ENCODE peak calls at places on chromosomes 5 and 9, in four cellular contexts. One of them, this sample, is unnamed.

GRCh38 chr5:63820557-63820956 is 141.7 kb downstream of the HTR1A start:
- DNase-seq in H9: no peak
- DNase-seq in IMR-90: no peak
- DNase-seq in neuronal stem cell: no peak
- DNase-seq in this sample: no peak

GRCh38 chr5:171299851-171300250 is 9.2 kb upstream of the TLX3 start:
- DNase-seq in IMR-90: peak; percentile 52
- DNase-seq in H9: no peak
- DNase-seq in neuronal stem cell: no peak
- DNase-seq in this sample: peak; percentile 23

GRCh38 chr5:43041669-43042175 is 1.6 kb upstream of the ANXA2R start:
- DNase-seq in neuronal stem cell: no peak
- DNase-seq in H9: no peak
- DNase-seq in IMR-90: peak; percentile 94
- DNase-seq in this sample: peak; percentile 80

GRCh38 chr9:8733096-8733954 is 933.7 kb upstream of the DMAC1 start:
- DNase-seq in IMR-90: no peak
- DNase-seq in neuronal stem cell: peak; percentile 71
- DNase-seq in H9: peak; percentile 49
- DNase-seq in this sample: no peak

GRCh38 chr5:163822548-163822947 is 317.1 kb downstream of the MAT2B start:
- DNase-seq in H9: peak; percentile 38
- DNase-seq in neuronal stem cell: no peak
- DNase-seq in IMR-90: no peak
- DNase-seq in this sample: no peak

GRCh38 chr9:21110708-21111576 is 30.7 kb downstream of the IFNW1 start:
- DNase-seq in IMR-90: peak; percentile 82
- DNase-seq in H9: no peak
- DNase-seq in neuronal stem cell: peak; percentile 76
- DNase-seq in this sample: peak; percentile 25

GRCh38 chr5:179858241-179858585 is 404 bp downstream of the MRNIP start:
- DNase-seq in H9: no peak
- DNase-seq in neuronal stem cell: no peak
- DNase-seq in IMR-90: peak; percentile 17
- DNase-seq in this sample: peak; percentile 51

GRCh38 chr5:24110019-24110615 is 534.7 kb downstream of the CDH10 start:
- DNase-seq in H9: no peak
- DNase-seq in neuronal stem cell: peak; percentile 2
- DNase-seq in IMR-90: no peak
- DNase-seq in this sample: peak; percentile 30

GRCh38 chr5:58016892-58017291 is 443.0 kb downstream of the PLK2 start:
- DNase-seq in IMR-90: no peak
- DNase-seq in H9: no peak
- DNase-seq in neuronal stem cell: peak; percentile 39
- DNase-seq in this sample: peak; percentile 8

GRCh38 chr5:171269717-171270116 is 39.3 kb upstream of the TLX3 start:
- DNase-seq in IMR-90: peak; percentile 72
- DNase-seq in H9: no peak
- DNase-seq in neuronal stem cell: no peak
- DNase-seq in this sample: peak; percentile 55

GRCh38 chr5:179870403-179870903 is 11.8 kb upstream of the MRNIP start:
- DNase-seq in IMR-90: peak; percentile 52
- DNase-seq in neuronal stem cell: no peak
- DNase-seq in H9: peak; percentile 81
- DNase-seq in this sample: peak; percentile 55

GRCh38 chr9:19788614-19789271 is at the start of gene SLC24A2:
- DNase-seq in neuronal stem cell: peak; percentile 61
- DNase-seq in H9: peak; percentile 65
- DNase-seq in IMR-90: no peak
- DNase-seq in this sample: no peak

GRCh38 chr9:71627537-71627936 is 140.8 kb downstream of the CEMIP2 start:
- DNase-seq in H9: no peak
- DNase-seq in neuronal stem cell: no peak
- DNase-seq in IMR-90: no peak
- DNase-seq in this sample: no peak

GRCh38 chr5:158116965-158117364 is 258.0 kb upstream of the CLINT1 start:
- DNase-seq in IMR-90: no peak
- DNase-seq in H9: no peak
- DNase-seq in neuronal stem cell: no peak
- DNase-seq in this sample: no peak

GRCh38 chr9:35599763-35600604 is 5.1 kb upstream of the TESK1 start:
- DNase-seq in neuronal stem cell: no peak
- DNase-seq in IMR-90: no peak
- DNase-seq in H9: peak; percentile 65
- DNase-seq in this sample: peak; percentile 15

GRCh38 chr5:115179068-115179958 is 9.6 kb upstream of the TRIM36 start:
- DNase-seq in neuronal stem cell: peak; percentile 54
- DNase-seq in H9: peak; percentile 53
- DNase-seq in IMR-90: no peak
- DNase-seq in this sample: peak; percentile 21

GRCh38 chr5:149419532-149420485 is 40.7 kb upstream of the IL17B start:
- DNase-seq in neuronal stem cell: no peak
- DNase-seq in H9: no peak
- DNase-seq in IMR-90: no peak
- DNase-seq in this sample: peak; percentile 93

GRCh38 chr5:115873392-115873791 is 31.7 kb downstream of the AP3S1 start:
- DNase-seq in IMR-90: peak; percentile 76
- DNase-seq in H9: no peak
- DNase-seq in neuronal stem cell: no peak
- DNase-seq in this sample: no peak

GRCh38 chr5:140340605-140341004 is 5.8 kb downstream of the HBEGF start:
- DNase-seq in neuronal stem cell: no peak
- DNase-seq in H9: no peak
- DNase-seq in IMR-90: no peak
- DNase-seq in this sample: peak; percentile 53

GRCh38 chr5:62698756-62699155 is 120.1 kb downstream of the LRRC70 start:
- DNase-seq in IMR-90: no peak
- DNase-seq in H9: no peak
- DNase-seq in neuronal stem cell: no peak
- DNase-seq in this sample: no peak

GRCh38 chr9:93076792-93077128 is 18.3 kb downstream of the SUSD3 start:
- DNase-seq in H9: no peak
- DNase-seq in IMR-90: no peak
- DNase-seq in neuronal stem cell: no peak
- DNase-seq in this sample: no peak

GRCh38 chr9:121206516-121207370 is 5.1 kb upstream of the RAB14 start:
- DNase-seq in IMR-90: peak; percentile 25
- DNase-seq in H9: no peak
- DNase-seq in neuronal stem cell: no peak
- DNase-seq in this sample: no peak

GRCh38 chr5:128035689-128036088 is 47.9 kb upstream of the SLC12A2 start:
- DNase-seq in IMR-90: no peak
- DNase-seq in H9: no peak
- DNase-seq in neuronal stem cell: no peak
- DNase-seq in this sample: no peak

GRCh38 chr5:33880319-33880718 is 11.5 kb downstream of the ADAMTS12 start:
- DNase-seq in IMR-90: no peak
- DNase-seq in H9: no peak
- DNase-seq in neuronal stem cell: no peak
- DNase-seq in this sample: no peak

GRCh38 chr5:120538644-120539043 is 74.5 kb downstream of the PRR16 start:
- DNase-seq in neuronal stem cell: no peak
- DNase-seq in H9: no peak
- DNase-seq in IMR-90: peak; percentile 80
- DNase-seq in this sample: no peak

GRCh38 chr9:6354072-6354686 is 26.0 kb downstream of the TPD52L3 start:
- DNase-seq in IMR-90: peak; percentile 77
- DNase-seq in neuronal stem cell: peak; percentile 17
- DNase-seq in H9: peak; percentile 33
- DNase-seq in this sample: peak; percentile 56

GRCh38 chr9:122286764-122287163 is 22.1 kb downstream of the MRRF start:
- DNase-seq in H9: no peak
- DNase-seq in neuronal stem cell: no peak
- DNase-seq in IMR-90: no peak
- DNase-seq in this sample: no peak

GRCh38 chr5:103667068-103667467 is 104.5 kb upstream of the NUDT12 start:
- DNase-seq in IMR-90: peak; percentile 26
- DNase-seq in neuronal stem cell: no peak
- DNase-seq in H9: no peak
- DNase-seq in this sample: peak; percentile 19

GRCh38 chr5:75510836-75511434 is 494 bp downstream of the CERT1 start:
- DNase-seq in neuronal stem cell: peak; percentile 23
- DNase-seq in IMR-90: peak; percentile 15
- DNase-seq in H9: peak; percentile 43
- DNase-seq in this sample: peak; percentile 44

GRCh38 chr9:133497443-133497842 is 18.5 kb upstream of the SLC2A6 start:
- DNase-seq in H9: no peak
- DNase-seq in IMR-90: no peak
- DNase-seq in neuronal stem cell: no peak
- DNase-seq in this sample: no peak

DNA sequence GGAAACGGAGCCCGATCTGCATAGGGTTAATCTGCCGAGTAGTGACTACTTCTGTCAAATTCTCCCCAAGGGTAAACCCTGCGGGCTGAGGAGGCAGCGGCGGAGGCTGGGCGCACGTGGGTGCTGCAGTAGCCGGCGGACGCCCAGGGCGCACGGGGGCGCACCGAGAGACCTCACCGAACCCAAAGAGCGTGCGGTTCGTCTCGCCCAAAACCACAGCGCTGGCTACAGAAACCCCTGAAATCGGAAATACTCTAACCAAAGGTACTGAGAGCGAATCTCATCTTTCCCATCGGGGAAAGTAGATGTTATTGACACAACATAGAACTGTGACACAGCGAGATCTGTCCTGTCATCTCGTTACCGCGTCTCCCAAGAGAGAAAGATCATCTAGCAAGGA is 56.0 kb upstream of the SHC3 start:
- DNase-seq in neuronal stem cell: no peak
- DNase-seq in H9: peak; percentile 63
- DNase-seq in IMR-90: peak; percentile 13
- DNase-seq in this sample: peak; percentile 21
- H2AFZ ChIP-seq in neuronal stem cell: no peak overlapping the region
- H2AFZ ChIP-seq in H9: no peak overlapping the region
- H2AFZ ChIP-seq in IMR-90: peak overlapping the region; percentile 28
- H2AFZ ChIP-seq in this sample: no peak overlapping the region

GRCh38 chr9:136881691-136882108 is 4.6 kb upstream of the TRAF2 start:
- DNase-seq in neuronal stem cell: no peak
- DNase-seq in H9: no peak
- DNase-seq in IMR-90: peak; percentile 44
- DNase-seq in this sample: no peak
- H2BK5ac ChIP-seq in neuronal stem cell: no peak overlapping the region
- H2BK5ac ChIP-seq in H9: no peak overlapping the region
- H2BK5ac ChIP-seq in IMR-90: no peak overlapping the region
- H2BK5ac ChIP-seq in this sample: no peak overlapping the region

GRCh38 chr9:88388886-88389617 is 808 bp downstream of the SPIN1 start:
- DNase-seq in H9: peak; percentile 68
- DNase-seq in neuronal stem cell: peak; percentile 75
- DNase-seq in IMR-90: peak; percentile 76
- DNase-seq in this sample: peak; percentile 93
- H3K23ac ChIP-seq in H9: no peak overlapping the region
- H3K23ac ChIP-seq in neuronal stem cell: no peak overlapping the region
- H3K23ac ChIP-seq in IMR-90: peak overlapping the region; percentile 97
- H3K23ac ChIP-seq in this sample: no peak overlapping the region

DNA sequence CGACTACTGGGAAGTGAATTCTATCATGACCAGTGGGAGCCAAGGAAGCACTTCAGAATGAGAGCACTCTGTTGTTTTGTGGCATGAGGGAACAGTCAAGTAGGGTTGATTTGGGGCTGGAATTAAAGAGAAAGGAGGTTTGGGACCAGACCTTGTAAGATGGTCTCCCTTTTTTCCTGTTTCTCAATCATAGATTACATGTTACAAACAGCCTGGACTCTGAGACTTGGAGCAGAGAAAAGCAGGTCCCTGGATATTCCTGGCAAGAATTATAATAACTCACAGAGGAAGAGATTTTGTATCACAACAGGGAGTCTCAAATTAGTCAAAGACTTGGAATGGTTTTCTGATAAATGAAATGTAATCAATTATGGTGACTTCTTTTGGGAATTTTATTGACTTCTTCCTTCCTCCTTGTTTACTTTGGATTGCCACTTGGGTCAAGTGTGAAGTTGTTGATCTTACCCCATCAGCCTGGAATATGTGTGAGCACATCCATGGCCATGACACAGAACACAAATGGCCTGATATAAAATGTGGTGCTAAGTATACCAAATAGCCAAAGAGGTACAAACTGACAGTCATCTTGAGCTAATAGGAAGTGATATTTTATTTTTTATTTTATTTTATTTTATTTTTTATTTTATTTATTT is 131.0 kb upstream of the OSMR start:
- DNase-seq in neuronal stem cell: no peak
- DNase-seq in H9: no peak
- DNase-seq in IMR-90: no peak
- DNase-seq in this sample: no peak
- H2AFZ ChIP-seq in neuronal stem cell: no peak overlapping the region
- H2AFZ ChIP-seq in H9: no peak overlapping the region
- H2AFZ ChIP-seq in IMR-90: no peak overlapping the region
- H2AFZ ChIP-seq in this sample: no peak overlapping the region

This sample was measured in trophoblast cell.